ENCODE peak calls at places on chromosomes 13 and 19, in ten cellular contexts. D is CD4-positive, CD25-positive, alpha-beta regulatory T cell; X is cardiac muscle cell; K is endothelial cell of umbilical vein; P is CD8-positive, alpha-beta T cell; G is mucosa of descending colon; E is psoas muscle; Y is tibial nerve; V is aorta; C is prostate gland. Q is an unnamed sample. For H3K36me3, the result is how much of the 10 kb centered on the place peaks cover.

GRCh38 chr19:1221141-1221903 is 15.7 kb downstream of the STK11 start:
- DNase-seq in D (no peak), X (no peak), K (peak), P (no peak), G (peak), E (peak), Y (peak), V (peak), C (no peak), Q (no peak)

GRCh38 chr13:112188298-112188610 is 121.3 kb downstream of the SOX1 start:
- DNase-seq in D (no peak), X (no peak), K (no peak), P (no peak), G (no peak), E (no peak), Y (no peak), V (peak), C (no peak), Q (no peak)

GRCh38 chr13:98916403-98916802 is 61.5 kb downstream of the DOCK9 start:
- DNase-seq in D (no peak), X (no peak), K (no peak), P (no peak), G (no peak), E (no peak), Y (no peak), V (no peak), C (no peak), Q (no peak)

GRCh38 chr13:83765796-83766195 is 116.5 kb downstream of the SLITRK1 start:
- DNase-seq in D (no peak), X (no peak), K (no peak), P (no peak), G (no peak), E (no peak), Y (no peak), V (no peak), C (no peak), Q (no peak)

GRCh38 chr13:92719868-92720267 is 506.7 kb upstream of the GPC6 start:
- DNase-seq in D (no peak), X (peak), K (no peak), P (no peak), G (no peak), E (no peak), Y (no peak), V (no peak), C (no peak), Q (no peak)

GRCh38 chr19:13717194-13717643 is 47.1 kb upstream of the MRI1 start:
- DNase-seq in D (no peak), X (no peak), K (no peak), P (no peak), G (no peak), E (no peak), Y (no peak), V (no peak), C (no peak), Q (no peak)

GRCh38 chr13:54965881-54966280 is 1937.3 kb downstream of the OLFM4 start:
- DNase-seq in D (no peak), X (no peak), K (no peak), P (no peak), G (no peak), E (no peak), Y (no peak), V (no peak), C (no peak), Q (no peak)

GRCh38 chr13:30529085-30529815 is 63.5 kb upstream of the HMGB1 start:
- DNase-seq in D (no peak), X (no peak), K (no peak), P (no peak), G (no peak), E (no peak), Y (no peak), V (no peak), C (no peak), Q (no peak)

GRCh38 chr13:28750187-28751045 is 31.6 kb upstream of the SLC46A3 start:
- DNase-seq in D (no peak), X (no peak), K (peak), P (no peak), G (no peak), E (no peak), Y (no peak), V (no peak), C (no peak), Q (no peak)

GRCh38 chr13:24716011-24716410 is 35.8 kb downstream of the ATP12A start:
- DNase-seq in D (no peak), X (peak), K (no peak), P (no peak), G (no peak), E (no peak), Y (no peak), V (no peak), C (no peak), Q (no peak)

GRCh38 chr19:54010474-54010873 is 19.0 kb downstream of the CACNG6 start:
- DNase-seq in D (no peak), X (no peak), K (no peak), P (no peak), G (no peak), E (no peak), Y (no peak), V (no peak), C (no peak), Q (no peak)

GRCh38 chr19:16402076-16402475 is 69.7 kb downstream of the EPS15L1 start:
- DNase-seq in D (no peak), X (no peak), K (no peak), P (no peak), G (no peak), E (peak), Y (no peak), V (no peak), C (no peak), Q (no peak)

GRCh38 chr19:35041548-35042055 is at the start of gene HPN:
- DNase-seq in D (no peak), X (peak), K (no peak), P (no peak), G (no peak), E (peak), Y (no peak), V (no peak), C (peak), Q (no peak)

GRCh38 chr13:93248627-93249047 is 22.0 kb downstream of the GPC6 start:
- DNase-seq in D (no peak), X (peak), K (no peak), P (no peak), G (no peak), E (no peak), Y (no peak), V (peak), C (peak), Q (no peak)

GRCh38 chr19:9353011-9353410 is 9.8 kb upstream of the ZNF177 start:
- DNase-seq in D (no peak), X (no peak), K (no peak), P (no peak), G (no peak), E (no peak), Y (no peak), V (no peak), C (no peak), Q (no peak)

GRCh38 chr13:30364133-30364532 is 56.8 kb upstream of the KATNAL1 start:
- DNase-seq in D (no peak), X (no peak), K (peak), P (no peak), G (no peak), E (no peak), Y (no peak), V (no peak), C (no peak), Q (no peak)

GRCh38 chr13:71661921-71662320 is 205.1 kb downstream of the DACH1 start:
- DNase-seq in D (no peak), X (no peak), K (peak), P (no peak), G (no peak), E (no peak), Y (no peak), V (no peak), C (no peak), Q (no peak)

GRCh38 chr19:4260605-4261191 is 13.8 kb downstream of the YJU2 start:
- DNase-seq in D (no peak), X (no peak), K (no peak), P (no peak), G (no peak), E (no peak), Y (no peak), V (no peak), C (no peak), Q (no peak)

GRCh38 chr13:89982406-89983085 is 1364.9 kb upstream of the MIR17HG start:
- DNase-seq in D (no peak), X (no peak), K (no peak), P (no peak), G (no peak), E (no peak), Y (no peak), V (no peak), C (no peak), Q (no peak)

GRCh38 chr13:41565221-41565620 is 107.9 kb downstream of the RGCC start:
- DNase-seq in D (no peak), X (no peak), K (peak), P (no peak), G (no peak), E (no peak), Y (no peak), V (no peak), C (no peak), Q (no peak)

GRCh38 chr13:35785563-35786327 is 309.3 kb upstream of the MAB21L1 start:
- DNase-seq in D (no peak), X (no peak), K (no peak), P (no peak), G (no peak), E (no peak), Y (no peak), V (no peak), C (no peak), Q (no peak)

GRCh38 chr19:40976724-40977123 is 14.4 kb upstream of the CYP2B6 start:
- DNase-seq in D (no peak), X (no peak), K (no peak), P (no peak), G (no peak), E (no peak), Y (no peak), V (no peak), C (no peak), Q (no peak)

GRCh38 chr13:44142911-44143665 is 230.5 kb upstream of the SERP2 start:
- DNase-seq in D (no peak), X (no peak), K (peak), P (no peak), G (no peak), E (no peak), Y (no peak), V (no peak), C (no peak), Q (no peak)

GRCh38 chr13:53191091-53191490 is 162.5 kb downstream of the OLFM4 start:
- DNase-seq in D (no peak), X (peak), K (no peak), P (no peak), G (no peak), E (no peak), Y (no peak), V (no peak), C (no peak), Q (no peak)

GRCh38 chr13:111394211-111394922 is 73.9 kb downstream of the TEX29 start:
- DNase-seq in D (no peak), X (no peak), K (no peak), P (no peak), G (no peak), E (no peak), Y (no peak), V (peak), C (no peak), Q (no peak)

GRCh38 chr19:58038688-58039204 is 4.9 kb downstream of the ZSCAN1 start:
- DNase-seq in D (no peak), X (peak), K (no peak), P (no peak), G (no peak), E (no peak), Y (no peak), V (no peak), C (no peak), Q (no peak)

GRCh38 chr19:42290523-42291436 is 11.2 kb upstream of the PRR19 start:
- DNase-seq in D (peak), X (peak), K (peak), P (peak), G (no peak), E (peak), Y (no peak), V (no peak), C (no peak), Q (peak)

GRCh38 chr19:45499196-45500180 is 1.2 kb downstream of the PPM1N start:
- DNase-seq in D (peak), X (peak), K (peak), P (peak), G (peak), E (peak), Y (no peak), V (no peak), C (no peak), Q (peak)

GRCh38 chr13:50990540-50991506 is 81.2 kb downstream of the RNASEH2B start:
- DNase-seq in D (no peak), X (peak), K (peak), P (no peak), G (peak), E (peak), Y (peak), V (peak), C (no peak), Q (peak)

DNA sequence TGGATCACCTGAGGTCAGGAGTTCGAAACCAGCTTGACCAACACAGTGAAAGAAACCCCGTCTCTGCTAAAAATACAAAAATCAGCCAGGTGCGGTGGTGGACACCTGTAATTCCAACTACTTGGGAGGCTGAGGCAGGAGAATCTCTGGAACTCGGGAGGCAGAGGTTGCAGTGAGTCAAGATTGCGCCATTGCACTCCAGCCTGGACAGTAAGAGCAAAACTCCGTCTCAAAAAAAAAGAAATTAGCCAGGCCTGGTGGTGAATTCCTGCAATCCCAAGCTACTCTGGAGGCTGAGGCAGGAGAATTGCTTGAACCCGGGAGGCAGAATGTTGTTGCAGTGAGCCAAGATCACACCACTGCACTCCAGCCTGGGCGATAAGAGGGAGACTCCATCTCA is 12.2 kb upstream of the FBXW9 start:
- DNase-seq in D (no peak), X (no peak), K (no peak), P (no peak), G (no peak), E (no peak), Y (no peak), V (no peak), C (no peak), Q (no peak)
- H3K36me3 ChIP-seq in D (under half), X (half or more), K (under half), P (under half), G (under half), E (under half), Y (under half), V (under half), C (under half), Q (half or more)

GRCh38 chr13:40446365-40446764 is 220.1 kb downstream of the FOXO1 start:
- DNase-seq in D (no peak), X (no peak), K (peak), P (no peak), G (no peak), E (no peak), Y (no peak), V (no peak), C (no peak), Q (no peak)
- H3K36me3 ChIP-seq in D (under half), X (under half), K (under half), P (under half), G (under half), E (under half), Y (under half), V (under half), C (under half), Q (under half)

GRCh38 chr19:19526581-19527370 is 1.9 kb upstream of the YJEFN3 start:
- DNase-seq in D (no peak), X (no peak), K (no peak), P (no peak), G (no peak), E (no peak), Y (no peak), V (no peak), C (no peak), Q (peak)

GRCh38 chr19:19520989-19521388 is 5.0 kb downstream of the NDUFA13 start:
- DNase-seq in D (no peak), X (no peak), K (no peak), P (no peak), G (no peak), E (no peak), Y (no peak), V (no peak), C (no peak), Q (no peak)

GRCh38 chr19:19525611-19526380 is 2.9 kb upstream of the YJEFN3 start:
- DNase-seq in D (no peak), X (no peak), K (no peak), P (no peak), G (no peak), E (no peak), Y (no peak), V (no peak), C (no peak), Q (no peak)

GRCh38 chr19:19524053-19524452 is 4.7 kb upstream of the YJEFN3 start:
- DNase-seq in D (no peak), X (no peak), K (no peak), P (no peak), G (no peak), E (no peak), Y (no peak), V (no peak), C (no peak), Q (no peak)

DNA sequence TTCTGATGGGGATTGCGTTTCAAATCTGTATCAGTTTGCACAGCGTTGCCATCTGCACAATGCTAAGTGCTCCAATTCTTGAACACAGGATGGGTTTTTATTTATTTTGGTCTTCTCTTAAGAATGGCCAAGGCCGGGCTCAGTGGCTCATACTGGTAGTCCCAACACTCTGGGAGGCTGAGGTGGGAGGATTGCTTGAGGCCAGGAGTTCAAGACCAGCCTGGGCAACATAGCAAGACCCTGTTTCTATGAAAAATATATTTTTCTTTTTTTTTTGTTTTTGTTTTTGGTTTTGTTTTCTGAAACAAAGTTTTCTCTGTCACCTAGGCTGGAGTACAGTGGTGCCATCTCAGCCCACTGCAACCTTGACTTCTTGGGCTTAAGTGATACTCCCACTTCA is 5.5 kb upstream of the YJEFN3 start:
- DNase-seq in D (no peak), X (no peak), K (no peak), P (no peak), G (no peak), E (no peak), Y (no peak), V (no peak), C (no peak), Q (no peak)
- H3K36me3 ChIP-seq in D (under half), X (under half), K (under half), P (under half), G (under half), E (under half), Y (under half), V (under half), C (under half), Q (half or more)

GRCh38 chr19:6379744-6380143 is 4.0 kb upstream of the PSPN start:
- DNase-seq in D (no peak), X (no peak), K (no peak), P (no peak), G (no peak), E (no peak), Y (no peak), V (no peak), C (no peak), Q (no peak)

GRCh38 chr19:6387372-6387771 is 5.6 kb downstream of the GTF2F1 start:
- DNase-seq in D (no peak), X (no peak), K (no peak), P (no peak), G (no peak), E (no peak), Y (no peak), V (no peak), C (no peak), Q (no peak)

GRCh38 chr19:6381030-6381750 is 5.5 kb upstream of the PSPN start:
- DNase-seq in D (no peak), X (no peak), K (peak), P (no peak), G (no peak), E (no peak), Y (no peak), V (no peak), C (no peak), Q (no peak)

GRCh38 chr19:6378498-6378897 is 2.8 kb upstream of the PSPN start:
- DNase-seq in D (no peak), X (no peak), K (peak), P (no peak), G (no peak), E (no peak), Y (no peak), V (no peak), C (no peak), Q (no peak)

GRCh38 chr19:6383188-6383587 is 7.5 kb upstream of the PSPN start:
- DNase-seq in D (no peak), X (no peak), K (no peak), P (no peak), G (no peak), E (no peak), Y (no peak), V (no peak), C (no peak), Q (no peak)
- H3K36me3 ChIP-seq in D (half or more), X (half or more), K (half or more), P (under half), G (under half), E (under half), Y (under half), V (under half), C (under half), Q (half or more)

DNA sequence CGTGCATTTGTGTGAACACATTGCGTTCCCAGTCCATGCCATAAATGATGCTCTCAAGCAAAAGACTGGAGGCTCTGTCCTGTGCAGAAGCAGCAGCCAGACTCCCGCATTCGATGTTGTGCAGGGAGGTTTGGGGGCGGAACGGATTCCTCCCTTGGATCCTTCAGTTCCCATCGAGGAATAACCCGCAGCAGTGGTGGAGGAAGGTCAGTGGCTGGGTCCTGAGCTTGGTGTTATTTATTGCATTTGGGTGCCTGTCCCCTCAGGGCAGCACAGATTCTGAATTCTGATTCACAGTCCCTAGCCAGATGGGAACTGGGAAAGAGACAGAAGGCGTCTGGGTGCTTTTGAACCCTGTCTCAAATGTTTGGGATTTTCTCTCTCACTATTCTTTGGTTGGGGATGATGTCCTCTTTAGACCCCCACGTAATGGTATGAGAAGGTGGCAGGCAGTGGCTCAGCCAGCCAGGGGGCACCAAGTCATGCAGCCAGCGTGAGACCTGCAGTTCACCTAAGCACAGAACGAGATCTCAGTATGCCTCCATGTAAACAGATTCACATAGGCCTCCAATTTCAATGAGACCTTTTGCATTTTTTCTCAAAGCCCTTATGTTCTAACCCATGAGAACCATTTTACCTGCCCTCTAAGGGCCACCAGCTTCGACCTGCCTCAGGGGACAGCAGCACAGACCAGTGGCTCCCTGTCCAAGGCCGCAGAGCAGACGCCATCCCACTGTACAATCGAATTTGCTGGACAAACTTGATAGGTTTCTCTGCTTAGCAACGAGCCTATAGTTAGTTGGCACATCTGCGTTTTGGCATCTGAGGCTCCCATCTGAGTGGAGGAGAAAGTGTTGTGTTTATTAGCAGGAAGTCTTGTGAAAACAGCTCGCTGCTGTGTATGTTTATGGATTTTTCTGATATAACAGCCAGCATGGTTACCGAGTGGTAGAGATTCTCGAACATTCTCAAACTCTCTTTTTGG is 17.8 kb downstream of the KCTD15 start:
- DNase-seq in D (no peak), X (no peak), K (peak), P (no peak), G (no peak), E (no peak), Y (no peak), V (peak), C (no peak), Q (no peak)
- H3K36me3 ChIP-seq in D (under half), X (under half), K (under half), P (under half), G (under half), E (under half), Y (under half), V (under half), C (under half), Q (under half)

GRCh38 chr19:52725528-52725961 is 9.3 kb downstream of the ZNF611 start:
- DNase-seq in D (no peak), X (no peak), K (no peak), P (no peak), G (no peak), E (no peak), Y (no peak), V (no peak), C (no peak), Q (no peak)

GRCh38 chr19:52722062-52723005 is 12.5 kb downstream of the ZNF611 start:
- DNase-seq in D (no peak), X (no peak), K (peak), P (no peak), G (no peak), E (no peak), Y (no peak), V (no peak), C (no peak), Q (no peak)

GRCh38 chr19:52724701-52725514 is 9.9 kb downstream of the ZNF611 start:
- DNase-seq in D (no peak), X (no peak), K (no peak), P (no peak), G (no peak), E (no peak), Y (no peak), V (no peak), C (no peak), Q (no peak)
- H3K36me3 ChIP-seq in D (under half), X (under half), K (under half), P (under half), G (under half), E (under half), Y (under half), V (under half), C (under half), Q (half or more)

GRCh38 chr19:39382991-39383828 is 7.7 kb downstream of the PAF1 start:
- DNase-seq in D (no peak), X (no peak), K (no peak), P (no peak), G (no peak), E (peak), Y (no peak), V (no peak), C (no peak), Q (no peak)
- H3K36me3 ChIP-seq in D (half or more), X (half or more), K (half or more), P (half or more), G (under half), E (under half), Y (under half), V (under half), C (under half), Q (half or more)

GRCh38 chr19:36688058-36688457 is 646 bp downstream of the ZNF567 start:
- DNase-seq in D (no peak), X (no peak), K (no peak), P (no peak), G (no peak), E (no peak), Y (no peak), V (no peak), C (no peak), Q (no peak)
- H3K36me3 ChIP-seq in D (under half), X (under half), K (under half), P (under half), G (under half), E (under half), Y (under half), V (under half), C (under half), Q (under half)

Q was measured in DND-41.